ENCODE peak calls at places on chromosomes 13 and 19, in eight cellular contexts. One of them, this sample, is unnamed.

GRCh38 chr19:53365899-53366493 is 491 bp downstream of the ZNF525 start:
- DNase-seq in CD8-positive, alpha-beta T cell: no peak
- DNase-seq in type B pancreatic cell: no peak
- DNase-seq in adrenal gland: no peak
- DNase-seq in cardiac muscle cell: peak; percentile 54
- DNase-seq in A549: no peak
- DNase-seq in heart left ventricle: no peak
- DNase-seq in upper lobe of right lung: no peak
- DNase-seq in this sample: peak; percentile 24

GRCh38 chr19:38831142-38831605 is 420 bp downstream of the ECH1 start:
- DNase-seq in CD8-positive, alpha-beta T cell: no peak
- DNase-seq in type B pancreatic cell: peak; percentile 74
- DNase-seq in adrenal gland: peak; percentile 79
- DNase-seq in cardiac muscle cell: peak; percentile 60
- DNase-seq in A549: peak; percentile 78
- DNase-seq in heart left ventricle: peak; percentile 77
- DNase-seq in upper lobe of right lung: peak; percentile 92
- DNase-seq in this sample: peak; percentile 74

GRCh38 chr19:49624967-49625910 is 14.7 kb downstream of the RRAS start:
- DNase-seq in CD8-positive, alpha-beta T cell: no peak
- DNase-seq in type B pancreatic cell: no peak
- DNase-seq in adrenal gland: no peak
- DNase-seq in cardiac muscle cell: no peak
- DNase-seq in A549: no peak
- DNase-seq in heart left ventricle: no peak
- DNase-seq in upper lobe of right lung: no peak
- DNase-seq in this sample: no peak

GRCh38 chr13:98900442-98900841 is 77.4 kb downstream of the DOCK9 start:
- DNase-seq in CD8-positive, alpha-beta T cell: no peak
- DNase-seq in type B pancreatic cell: no peak
- DNase-seq in adrenal gland: no peak
- DNase-seq in cardiac muscle cell: no peak
- DNase-seq in A549: no peak
- DNase-seq in heart left ventricle: no peak
- DNase-seq in upper lobe of right lung: no peak
- DNase-seq in this sample: no peak

GRCh38 chr19:41626877-41627276 is at the start of gene CEACAM4:
- DNase-seq in CD8-positive, alpha-beta T cell: no peak
- DNase-seq in type B pancreatic cell: peak; percentile 52
- DNase-seq in adrenal gland: no peak
- DNase-seq in cardiac muscle cell: no peak
- DNase-seq in A549: no peak
- DNase-seq in heart left ventricle: no peak
- DNase-seq in upper lobe of right lung: no peak
- DNase-seq in this sample: no peak

GRCh38 chr19:43229315-43229714 is 23.9 kb upstream of the PSG4 start:
- DNase-seq in CD8-positive, alpha-beta T cell: no peak
- DNase-seq in type B pancreatic cell: no peak
- DNase-seq in adrenal gland: no peak
- DNase-seq in cardiac muscle cell: no peak
- DNase-seq in A549: peak; percentile 44
- DNase-seq in heart left ventricle: no peak
- DNase-seq in upper lobe of right lung: no peak
- DNase-seq in this sample: no peak

GRCh38 chr19:42323473-42323851 is 2.0 kb upstream of the MEGF8 start:
- DNase-seq in CD8-positive, alpha-beta T cell: no peak
- DNase-seq in type B pancreatic cell: no peak
- DNase-seq in adrenal gland: no peak
- DNase-seq in cardiac muscle cell: no peak
- DNase-seq in A549: no peak
- DNase-seq in heart left ventricle: no peak
- DNase-seq in upper lobe of right lung: no peak
- DNase-seq in this sample: no peak

GRCh38 chr13:33259296-33259695 is 26.3 kb downstream of the STARD13 start:
- DNase-seq in CD8-positive, alpha-beta T cell: no peak
- DNase-seq in type B pancreatic cell: no peak
- DNase-seq in adrenal gland: no peak
- DNase-seq in cardiac muscle cell: no peak
- DNase-seq in A549: no peak
- DNase-seq in heart left ventricle: no peak
- DNase-seq in upper lobe of right lung: no peak
- DNase-seq in this sample: no peak

GRCh38 chr13:59492030-59492636 is 671.6 kb downstream of the DIAPH3 start:
- DNase-seq in CD8-positive, alpha-beta T cell: no peak
- DNase-seq in type B pancreatic cell: no peak
- DNase-seq in adrenal gland: no peak
- DNase-seq in cardiac muscle cell: no peak
- DNase-seq in A549: no peak
- DNase-seq in heart left ventricle: no peak
- DNase-seq in upper lobe of right lung: no peak
- DNase-seq in this sample: no peak

GRCh38 chr13:109790951-109791605 is 4.7 kb upstream of the IRS2 start:
- DNase-seq in CD8-positive, alpha-beta T cell: peak; percentile 50
- DNase-seq in type B pancreatic cell: no peak
- DNase-seq in adrenal gland: peak; percentile 47
- DNase-seq in cardiac muscle cell: peak; percentile 52
- DNase-seq in A549: peak; percentile 69
- DNase-seq in heart left ventricle: no peak
- DNase-seq in upper lobe of right lung: no peak
- DNase-seq in this sample: no peak

GRCh38 chr13:80338781-80339577 is 1.9 kb downstream of the SPRY2 start:
- DNase-seq in CD8-positive, alpha-beta T cell: peak; percentile 20
- DNase-seq in type B pancreatic cell: peak; percentile 78
- DNase-seq in adrenal gland: peak; percentile 84
- DNase-seq in cardiac muscle cell: peak; percentile 86
- DNase-seq in A549: peak; percentile 61
- DNase-seq in heart left ventricle: peak; percentile 80
- DNase-seq in upper lobe of right lung: peak; percentile 91
- DNase-seq in this sample: peak; percentile 40

GRCh38 chr19:40717880-40718773 is 1.2 kb downstream of the ITPKC start:
- DNase-seq in CD8-positive, alpha-beta T cell: no peak
- DNase-seq in type B pancreatic cell: no peak
- DNase-seq in adrenal gland: peak; percentile 63
- DNase-seq in cardiac muscle cell: peak; percentile 6
- DNase-seq in A549: peak; percentile 51
- DNase-seq in heart left ventricle: no peak
- DNase-seq in upper lobe of right lung: peak; percentile 83
- DNase-seq in this sample: no peak

GRCh38 chr19:33293255-33294057 is 8.9 kb downstream of the CEBPA start:
- DNase-seq in CD8-positive, alpha-beta T cell: no peak
- DNase-seq in type B pancreatic cell: no peak
- DNase-seq in adrenal gland: no peak
- DNase-seq in cardiac muscle cell: no peak
- DNase-seq in A549: peak; percentile 89
- DNase-seq in heart left ventricle: peak; percentile 56
- DNase-seq in upper lobe of right lung: peak; percentile 82
- DNase-seq in this sample: no peak

GRCh38 chr13:102041544-102041943 is 360.3 kb downstream of the FGF14 start:
- DNase-seq in CD8-positive, alpha-beta T cell: no peak
- DNase-seq in type B pancreatic cell: no peak
- DNase-seq in adrenal gland: no peak
- DNase-seq in cardiac muscle cell: no peak
- DNase-seq in A549: no peak
- DNase-seq in heart left ventricle: no peak
- DNase-seq in upper lobe of right lung: no peak
- DNase-seq in this sample: no peak

GRCh38 chr13:50831510-50831909 is 12.0 kb downstream of the DLEU7 start:
- DNase-seq in CD8-positive, alpha-beta T cell: no peak
- DNase-seq in type B pancreatic cell: no peak
- DNase-seq in adrenal gland: no peak
- DNase-seq in cardiac muscle cell: no peak
- DNase-seq in A549: no peak
- DNase-seq in heart left ventricle: no peak
- DNase-seq in upper lobe of right lung: no peak
- DNase-seq in this sample: no peak

DNA sequence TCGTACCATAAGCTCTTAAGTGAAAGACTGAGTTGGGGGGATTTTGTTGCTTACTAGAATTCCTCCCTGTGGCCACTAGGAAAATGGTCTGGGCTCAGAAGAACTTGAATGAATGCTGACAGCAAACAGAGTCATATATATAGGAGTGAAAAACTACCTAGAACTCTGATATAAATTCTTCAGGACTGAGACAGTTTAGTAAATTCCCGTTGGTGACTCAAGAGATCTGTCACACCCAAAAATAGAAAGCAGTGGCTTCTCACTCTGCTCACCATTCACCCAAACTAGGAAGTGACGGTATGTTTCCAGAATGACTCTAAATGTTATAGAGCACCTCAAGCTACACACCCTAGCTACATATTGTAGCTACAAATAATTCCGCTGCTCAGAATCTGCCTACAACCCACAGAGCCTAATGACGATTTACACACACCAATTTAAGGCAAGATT is 116.2 kb downstream of the TBC1D4 start:
- DNase-seq in CD8-positive, alpha-beta T cell: no peak
- DNase-seq in type B pancreatic cell: no peak
- DNase-seq in adrenal gland: no peak
- DNase-seq in cardiac muscle cell: no peak
- DNase-seq in A549: peak; percentile 21
- DNase-seq in heart left ventricle: no peak
- DNase-seq in upper lobe of right lung: no peak
- DNase-seq in this sample: peak; percentile 52
- TF ChIP-seq CTCF in CD8-positive, alpha-beta T cell: no peak
- TF ChIP-seq CTCF in type B pancreatic cell: peak; percentile 34
- TF ChIP-seq CTCF in adrenal gland: no peak
- TF ChIP-seq CTCF in cardiac muscle cell: no peak
- TF ChIP-seq CTCF in A549: no peak
- TF ChIP-seq CTCF in heart left ventricle: no peak
- TF ChIP-seq CTCF in upper lobe of right lung: no peak
- TF ChIP-seq CTCF in this sample: no peak

GRCh38 chr13:66543780-66544179 is 686.4 kb downstream of the PCDH9 start:
- DNase-seq in CD8-positive, alpha-beta T cell: no peak
- DNase-seq in type B pancreatic cell: no peak
- DNase-seq in adrenal gland: no peak
- DNase-seq in cardiac muscle cell: no peak
- DNase-seq in A549: peak; percentile 22
- DNase-seq in heart left ventricle: no peak
- DNase-seq in upper lobe of right lung: no peak
- DNase-seq in this sample: peak; percentile 1
- TF ChIP-seq CTCF in CD8-positive, alpha-beta T cell: no peak
- TF ChIP-seq CTCF in type B pancreatic cell: no peak
- TF ChIP-seq CTCF in adrenal gland: no peak
- TF ChIP-seq CTCF in cardiac muscle cell: no peak
- TF ChIP-seq CTCF in A549: peak; percentile 15
- TF ChIP-seq CTCF in heart left ventricle: no peak
- TF ChIP-seq CTCF in upper lobe of right lung: no peak
- TF ChIP-seq CTCF in this sample: no peak

GRCh38 chr19:13832096-13832495 is 36.9 kb downstream of the ZSWIM4 start:
- DNase-seq in CD8-positive, alpha-beta T cell: no peak
- DNase-seq in type B pancreatic cell: no peak
- DNase-seq in adrenal gland: no peak
- DNase-seq in cardiac muscle cell: no peak
- DNase-seq in A549: peak; percentile 25
- DNase-seq in heart left ventricle: no peak
- DNase-seq in upper lobe of right lung: no peak
- DNase-seq in this sample: no peak

GRCh38 chr19:13835791-13836723 is 40.8 kb downstream of the ZSWIM4 start:
- DNase-seq in CD8-positive, alpha-beta T cell: no peak
- DNase-seq in type B pancreatic cell: no peak
- DNase-seq in adrenal gland: peak; percentile 66
- DNase-seq in cardiac muscle cell: no peak
- DNase-seq in A549: peak; percentile 78
- DNase-seq in heart left ventricle: peak; percentile 85
- DNase-seq in upper lobe of right lung: peak; percentile 77
- DNase-seq in this sample: no peak

GRCh38 chr19:13831560-13832056 is 36.4 kb downstream of the ZSWIM4 start:
- DNase-seq in CD8-positive, alpha-beta T cell: no peak
- DNase-seq in type B pancreatic cell: no peak
- DNase-seq in adrenal gland: no peak
- DNase-seq in cardiac muscle cell: no peak
- DNase-seq in A549: peak; percentile 45
- DNase-seq in heart left ventricle: no peak
- DNase-seq in upper lobe of right lung: no peak
- DNase-seq in this sample: no peak

GRCh38 chr19:13834308-13834790 is 39.1 kb downstream of the ZSWIM4 start:
- DNase-seq in CD8-positive, alpha-beta T cell: peak; percentile 11
- DNase-seq in type B pancreatic cell: no peak
- DNase-seq in adrenal gland: peak; percentile 63
- DNase-seq in cardiac muscle cell: no peak
- DNase-seq in A549: peak; percentile 87
- DNase-seq in heart left ventricle: no peak
- DNase-seq in upper lobe of right lung: no peak
- DNase-seq in this sample: no peak

DNA sequence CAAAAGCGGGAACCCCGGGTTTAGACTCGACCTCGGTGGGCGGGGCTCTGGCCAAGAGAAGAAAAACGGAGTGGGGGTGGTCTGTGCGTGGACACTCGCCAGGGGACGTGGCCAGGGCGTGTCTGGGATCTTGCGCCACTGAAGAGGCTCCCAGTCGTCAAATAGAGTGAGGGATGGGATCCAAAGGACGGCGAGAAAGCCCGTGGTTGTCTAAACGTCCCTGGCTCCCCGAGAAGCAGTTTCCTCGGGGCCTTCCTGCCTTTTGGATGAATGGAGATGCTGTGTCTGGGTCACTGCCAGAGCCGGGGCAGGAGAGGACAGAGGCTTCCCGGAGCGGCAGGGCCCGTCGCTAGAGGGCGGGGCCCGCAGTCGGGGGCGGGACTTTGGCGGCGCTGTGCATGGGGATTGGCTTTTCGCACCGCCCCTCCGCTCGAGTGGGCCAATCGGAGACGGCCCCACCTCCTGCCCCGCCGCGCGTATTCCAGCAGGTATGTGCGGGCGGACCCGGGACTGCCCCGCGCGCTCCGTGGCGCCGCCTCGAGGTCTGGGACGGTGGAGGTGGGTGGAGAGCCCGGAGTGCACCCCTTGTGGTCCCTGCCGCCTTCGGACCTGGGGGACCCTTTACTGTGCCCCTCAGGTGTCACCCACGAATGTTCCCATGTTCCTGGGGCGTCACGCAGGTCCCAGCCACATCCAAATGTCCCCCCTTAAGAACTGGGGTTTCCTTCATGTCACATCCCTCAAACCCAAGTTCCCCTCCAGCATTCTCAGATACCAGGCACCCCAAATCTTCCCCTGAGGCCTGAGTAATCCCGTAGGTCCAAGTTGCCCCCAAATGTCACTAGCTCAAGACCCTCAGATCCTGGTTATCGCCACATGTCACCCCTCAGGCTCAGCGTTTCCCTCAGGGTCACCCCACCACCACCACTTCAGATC is 38.4 kb downstream of the ZSWIM4 start:
- DNase-seq in CD8-positive, alpha-beta T cell: peak; percentile 90
- DNase-seq in type B pancreatic cell: peak; percentile 94
- DNase-seq in adrenal gland: peak; percentile 97
- DNase-seq in cardiac muscle cell: peak; percentile 96
- DNase-seq in A549: peak; percentile 91
- DNase-seq in heart left ventricle: peak; percentile 97
- DNase-seq in upper lobe of right lung: peak; percentile 97
- DNase-seq in this sample: peak; percentile 98
- TF ChIP-seq CTCF in CD8-positive, alpha-beta T cell: peak; percentile 72
- TF ChIP-seq CTCF in type B pancreatic cell: peak; percentile 52
- TF ChIP-seq CTCF in adrenal gland: peak; percentile 25
- TF ChIP-seq CTCF in cardiac muscle cell: peak; percentile 38
- TF ChIP-seq CTCF in A549: no peak
- TF ChIP-seq CTCF in heart left ventricle: no peak
- TF ChIP-seq CTCF in upper lobe of right lung: peak; percentile 47
- TF ChIP-seq CTCF in this sample: peak; percentile 66

DNA sequence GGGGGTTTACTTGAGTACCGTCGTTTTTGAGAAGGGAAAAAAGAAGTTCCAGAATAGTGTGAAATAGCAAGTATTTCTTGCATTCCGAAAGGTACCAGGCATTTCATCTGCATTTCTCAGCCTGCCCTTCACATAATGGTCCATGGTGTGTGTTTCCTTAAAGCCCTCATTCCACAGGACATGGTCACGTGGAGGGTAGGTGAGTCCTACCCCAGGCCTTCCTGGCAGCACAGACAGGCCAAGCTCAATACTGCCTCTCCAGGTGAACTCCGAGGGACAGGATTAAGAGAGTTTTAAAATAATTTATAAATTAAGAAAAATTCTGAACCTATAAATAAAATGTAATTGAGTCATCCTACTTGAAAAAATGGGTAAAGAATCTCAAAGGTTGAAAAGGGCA is 64.7 kb downstream of the TNFRSF19 start:
- DNase-seq in CD8-positive, alpha-beta T cell: no peak
- DNase-seq in type B pancreatic cell: no peak
- DNase-seq in adrenal gland: no peak
- DNase-seq in cardiac muscle cell: no peak
- DNase-seq in A549: no peak
- DNase-seq in heart left ventricle: no peak
- DNase-seq in upper lobe of right lung: no peak
- DNase-seq in this sample: no peak
- TF ChIP-seq CTCF in CD8-positive, alpha-beta T cell: no peak
- TF ChIP-seq CTCF in type B pancreatic cell: no peak
- TF ChIP-seq CTCF in adrenal gland: no peak
- TF ChIP-seq CTCF in cardiac muscle cell: no peak
- TF ChIP-seq CTCF in A549: no peak
- TF ChIP-seq CTCF in heart left ventricle: no peak
- TF ChIP-seq CTCF in upper lobe of right lung: no peak
- TF ChIP-seq CTCF in this sample: no peak

This sample was measured in GM10248.